ENCODE peak calls at places on chromosomes 12 and 14, in ten cellular contexts. One of them, this sample, is unnamed.
A peak's percentile ranks its signal among the peaks of the same experiment; 100 is the strongest.

GRCh38 chr12:71152838-71153237 is 5.0 kb downstream of the TSPAN8 start:
- DNase-seq in thyroid gland: no peak
- DNase-seq in left lung: no peak
- DNase-seq in effector memory CD4-positive, alpha-beta T cell: no peak
- DNase-seq in HepG2: no peak
- DNase-seq in uterus: no peak
- DNase-seq in GM23248: no peak
- DNase-seq in thoracic aorta: no peak
- DNase-seq in psoas muscle: no peak
- DNase-seq in left ventricle myocardium inferior: no peak
- DNase-seq in this sample: no peak

GRCh38 chr14:90274019-90274418 is 17.7 kb downstream of the PSMC1 start:
- DNase-seq in HepG2: no peak
- DNase-seq in uterus: no peak
- DNase-seq in thyroid gland: no peak
- DNase-seq in GM23248: peak; percentile 38
- DNase-seq in left ventricle myocardium inferior: no peak
- DNase-seq in left lung: no peak
- DNase-seq in effector memory CD4-positive, alpha-beta T cell: no peak
- DNase-seq in psoas muscle: no peak
- DNase-seq in thoracic aorta: no peak
- DNase-seq in this sample: no peak

GRCh38 chr14:96748371-96748770 is 48.8 kb upstream of the VRK1 start:
- DNase-seq in HepG2: no peak
- DNase-seq in uterus: no peak
- DNase-seq in left lung: no peak
- DNase-seq in thoracic aorta: no peak
- DNase-seq in thyroid gland: no peak
- DNase-seq in left ventricle myocardium inferior: no peak
- DNase-seq in GM23248: no peak
- DNase-seq in effector memory CD4-positive, alpha-beta T cell: no peak
- DNase-seq in psoas muscle: no peak
- DNase-seq in this sample: no peak

GRCh38 chr12:13024151-13024946 is 19.8 kb upstream of the FAM234B start:
- DNase-seq in left ventricle myocardium inferior: no peak
- DNase-seq in HepG2: peak; percentile 11
- DNase-seq in uterus: no peak
- DNase-seq in psoas muscle: no peak
- DNase-seq in left lung: no peak
- DNase-seq in effector memory CD4-positive, alpha-beta T cell: no peak
- DNase-seq in thoracic aorta: no peak
- DNase-seq in thyroid gland: peak; percentile 34
- DNase-seq in GM23248: peak; percentile 90
- DNase-seq in this sample: no peak

GRCh38 chr14:34220921-34221320 is 241.1 kb downstream of the SPTSSA start:
- DNase-seq in left lung: no peak
- DNase-seq in HepG2: no peak
- DNase-seq in GM23248: no peak
- DNase-seq in uterus: no peak
- DNase-seq in thyroid gland: no peak
- DNase-seq in thoracic aorta: no peak
- DNase-seq in psoas muscle: no peak
- DNase-seq in effector memory CD4-positive, alpha-beta T cell: no peak
- DNase-seq in left ventricle myocardium inferior: no peak
- DNase-seq in this sample: no peak

GRCh38 chr14:55733609-55734008 is 153.6 kb downstream of the KTN1 start:
- DNase-seq in left ventricle myocardium inferior: no peak
- DNase-seq in uterus: no peak
- DNase-seq in effector memory CD4-positive, alpha-beta T cell: no peak
- DNase-seq in left lung: no peak
- DNase-seq in thyroid gland: no peak
- DNase-seq in thoracic aorta: no peak
- DNase-seq in psoas muscle: no peak
- DNase-seq in GM23248: no peak
- DNase-seq in HepG2: no peak
- DNase-seq in this sample: no peak

GRCh38 chr12:45170456-45171042 is 45.3 kb upstream of the ANO6 start:
- DNase-seq in left ventricle myocardium inferior: peak; percentile 78
- DNase-seq in thoracic aorta: peak; percentile 22
- DNase-seq in uterus: peak; percentile 53
- DNase-seq in left lung: no peak
- DNase-seq in HepG2: peak; percentile 62
- DNase-seq in GM23248: peak; percentile 82
- DNase-seq in effector memory CD4-positive, alpha-beta T cell: peak; percentile 36
- DNase-seq in psoas muscle: peak; percentile 86
- DNase-seq in thyroid gland: peak; percentile 86
- DNase-seq in this sample: peak; percentile 71

GRCh38 chr14:55333785-55334485 is 62.7 kb downstream of the FBXO34 start:
- DNase-seq in left ventricle myocardium inferior: no peak
- DNase-seq in effector memory CD4-positive, alpha-beta T cell: no peak
- DNase-seq in uterus: no peak
- DNase-seq in GM23248: no peak
- DNase-seq in thoracic aorta: no peak
- DNase-seq in HepG2: no peak
- DNase-seq in thyroid gland: no peak
- DNase-seq in psoas muscle: no peak
- DNase-seq in left lung: no peak
- DNase-seq in this sample: no peak

GRCh38 chr12:122013136-122013535 is 8.5 kb upstream of the BCL7A start:
- DNase-seq in psoas muscle: no peak
- DNase-seq in left ventricle myocardium inferior: no peak
- DNase-seq in thyroid gland: no peak
- DNase-seq in uterus: no peak
- DNase-seq in effector memory CD4-positive, alpha-beta T cell: no peak
- DNase-seq in left lung: no peak
- DNase-seq in thoracic aorta: no peak
- DNase-seq in HepG2: no peak
- DNase-seq in GM23248: no peak
- DNase-seq in this sample: no peak

GRCh38 chr12:115155665-115156645 is 472.0 kb upstream of the TBX3 start:
- DNase-seq in left ventricle myocardium inferior: no peak
- DNase-seq in GM23248: peak; percentile 95
- DNase-seq in HepG2: no peak
- DNase-seq in thyroid gland: no peak
- DNase-seq in thoracic aorta: no peak
- DNase-seq in psoas muscle: no peak
- DNase-seq in uterus: no peak
- DNase-seq in left lung: no peak
- DNase-seq in effector memory CD4-positive, alpha-beta T cell: no peak
- DNase-seq in this sample: no peak

GRCh38 chr14:99725774-99726537 is 41.9 kb downstream of the CYP46A1 start:
- DNase-seq in GM23248: no peak
- DNase-seq in thoracic aorta: no peak
- DNase-seq in effector memory CD4-positive, alpha-beta T cell: no peak
- DNase-seq in HepG2: no peak
- DNase-seq in thyroid gland: peak; percentile 82
- DNase-seq in psoas muscle: no peak
- DNase-seq in uterus: no peak
- DNase-seq in left ventricle myocardium inferior: no peak
- DNase-seq in left lung: peak; percentile 53
- DNase-seq in this sample: no peak

GRCh38 chr14:99724939-99725773 is 41.1 kb downstream of the CYP46A1 start:
- DNase-seq in thyroid gland: no peak
- DNase-seq in thoracic aorta: no peak
- DNase-seq in effector memory CD4-positive, alpha-beta T cell: no peak
- DNase-seq in HepG2: no peak
- DNase-seq in left ventricle myocardium inferior: no peak
- DNase-seq in uterus: no peak
- DNase-seq in psoas muscle: no peak
- DNase-seq in GM23248: no peak
- DNase-seq in left lung: peak; percentile 49
- DNase-seq in this sample: no peak

GRCh38 chr14:99728231-99728920 is 44.3 kb downstream of the CYP46A1 start:
- DNase-seq in uterus: no peak
- DNase-seq in left ventricle myocardium inferior: peak; percentile 7
- DNase-seq in thoracic aorta: no peak
- DNase-seq in HepG2: no peak
- DNase-seq in psoas muscle: no peak
- DNase-seq in thyroid gland: no peak
- DNase-seq in effector memory CD4-positive, alpha-beta T cell: no peak
- DNase-seq in left lung: peak; percentile 67
- DNase-seq in GM23248: no peak
- DNase-seq in this sample: peak; percentile 18

GRCh38 chr14:99727096-99727870 is 43.2 kb downstream of the CYP46A1 start:
- DNase-seq in left lung: peak; percentile 53
- DNase-seq in psoas muscle: no peak
- DNase-seq in thoracic aorta: no peak
- DNase-seq in GM23248: no peak
- DNase-seq in thyroid gland: no peak
- DNase-seq in left ventricle myocardium inferior: no peak
- DNase-seq in HepG2: no peak
- DNase-seq in effector memory CD4-positive, alpha-beta T cell: no peak
- DNase-seq in uterus: no peak
- DNase-seq in this sample: peak; percentile 19

GRCh38 chr14:99726538-99727095 is 42.5 kb downstream of the CYP46A1 start:
- DNase-seq in thyroid gland: no peak
- DNase-seq in GM23248: no peak
- DNase-seq in uterus: no peak
- DNase-seq in thoracic aorta: no peak
- DNase-seq in effector memory CD4-positive, alpha-beta T cell: no peak
- DNase-seq in psoas muscle: no peak
- DNase-seq in HepG2: no peak
- DNase-seq in left lung: peak; percentile 76
- DNase-seq in left ventricle myocardium inferior: no peak
- DNase-seq in this sample: no peak
- H3K4me3 ChIP-seq in thyroid gland: no peak overlapping the region
- H3K4me3 ChIP-seq in GM23248: no peak overlapping the region
- H3K4me3 ChIP-seq in uterus: no peak overlapping the region
- H3K4me3 ChIP-seq in thoracic aorta: no peak overlapping the region
- H3K4me3 ChIP-seq in effector memory CD4-positive, alpha-beta T cell: no peak overlapping the region
- H3K4me3 ChIP-seq in psoas muscle: no peak overlapping the region
- H3K4me3 ChIP-seq in HepG2: no peak overlapping the region
- H3K4me3 ChIP-seq in left lung: no peak overlapping the region
- H3K4me3 ChIP-seq in left ventricle myocardium inferior: no peak overlapping the region
- H3K4me3 ChIP-seq in this sample: no peak overlapping the region

GRCh38 chr14:30362369-30363218 is 196.4 kb upstream of the G2E3 start:
- DNase-seq in thyroid gland: no peak
- DNase-seq in uterus: no peak
- DNase-seq in thoracic aorta: no peak
- DNase-seq in psoas muscle: no peak
- DNase-seq in effector memory CD4-positive, alpha-beta T cell: no peak
- DNase-seq in left ventricle myocardium inferior: no peak
- DNase-seq in left lung: no peak
- DNase-seq in HepG2: no peak
- DNase-seq in GM23248: no peak
- DNase-seq in this sample: no peak
- H3K27ac ChIP-seq in thyroid gland: no peak overlapping the region
- H3K27ac ChIP-seq in uterus: no peak overlapping the region
- H3K27ac ChIP-seq in thoracic aorta: no peak overlapping the region
- H3K27ac ChIP-seq in psoas muscle: no peak overlapping the region
- H3K27ac ChIP-seq in effector memory CD4-positive, alpha-beta T cell: no peak overlapping the region
- H3K27ac ChIP-seq in left ventricle myocardium inferior: no peak overlapping the region
- H3K27ac ChIP-seq in left lung: no peak overlapping the region
- H3K27ac ChIP-seq in HepG2: no peak overlapping the region
- H3K27ac ChIP-seq in GM23248: no peak overlapping the region
- H3K27ac ChIP-seq in this sample: no peak overlapping the region

GRCh38 chr12:48933664-48934311 is 8.5 kb upstream of the FKBP11 start:
- DNase-seq in thyroid gland: no peak
- DNase-seq in uterus: no peak
- DNase-seq in GM23248: no peak
- DNase-seq in thoracic aorta: no peak
- DNase-seq in psoas muscle: no peak
- DNase-seq in left ventricle myocardium inferior: no peak
- DNase-seq in effector memory CD4-positive, alpha-beta T cell: peak; percentile 38
- DNase-seq in left lung: no peak
- DNase-seq in HepG2: no peak
- DNase-seq in this sample: no peak
- H3K4me3 ChIP-seq in thyroid gland: no peak overlapping the region
- H3K4me3 ChIP-seq in uterus: no peak overlapping the region
- H3K4me3 ChIP-seq in GM23248: no peak overlapping the region
- H3K4me3 ChIP-seq in thoracic aorta: no peak overlapping the region
- H3K4me3 ChIP-seq in psoas muscle: no peak overlapping the region
- H3K4me3 ChIP-seq in left ventricle myocardium inferior: no peak overlapping the region
- H3K4me3 ChIP-seq in effector memory CD4-positive, alpha-beta T cell: no peak overlapping the region
- H3K4me3 ChIP-seq in left lung: no peak overlapping the region
- H3K4me3 ChIP-seq in HepG2: no peak overlapping the region
- H3K4me3 ChIP-seq in this sample: no peak overlapping the region

DNA sequence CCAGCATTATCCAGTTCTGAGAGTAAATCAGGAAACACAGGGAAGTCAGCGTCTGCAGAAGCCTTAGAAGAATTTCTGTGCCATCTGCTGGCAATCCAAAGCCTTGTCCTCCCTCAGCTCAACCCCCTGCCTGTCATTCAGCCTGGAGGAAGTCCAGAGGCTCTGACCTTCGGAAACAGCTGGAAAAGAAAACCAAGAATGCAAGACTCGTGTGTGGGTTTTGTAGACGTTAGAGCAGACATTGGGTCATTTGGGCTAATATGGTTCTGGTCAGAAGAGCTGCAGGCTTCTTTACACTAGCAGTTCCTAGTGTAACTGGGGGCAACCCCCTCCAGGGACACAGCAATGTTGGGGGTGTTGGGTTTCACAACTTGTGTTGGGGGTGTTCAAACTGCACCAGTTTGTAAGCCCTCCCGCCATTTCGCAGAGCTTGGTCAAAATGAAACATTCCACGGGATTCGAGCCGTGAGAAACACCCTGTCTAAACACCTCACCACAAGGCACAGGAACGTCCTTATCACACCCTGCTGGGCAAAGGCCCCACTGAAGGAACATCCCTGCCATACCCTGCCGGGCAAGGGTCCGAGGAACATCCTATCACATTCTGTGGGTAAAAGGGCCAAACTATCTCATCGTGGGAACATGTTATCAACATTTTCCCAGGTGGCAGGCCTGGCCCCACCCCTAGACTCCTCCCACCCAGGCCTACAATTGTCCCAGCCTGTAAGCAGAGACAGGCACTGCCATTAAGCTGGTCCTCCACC is 21.0 kb upstream of the SERPINA4 start:
- DNase-seq in GM23248: peak; percentile 13
- DNase-seq in thoracic aorta: no peak
- DNase-seq in psoas muscle: no peak
- DNase-seq in uterus: no peak
- DNase-seq in HepG2: peak; percentile 69
- DNase-seq in left ventricle myocardium inferior: no peak
- DNase-seq in left lung: no peak
- DNase-seq in effector memory CD4-positive, alpha-beta T cell: no peak
- DNase-seq in thyroid gland: no peak
- DNase-seq in this sample: no peak
- H3K27ac ChIP-seq in GM23248: no peak overlapping the region
- H3K27ac ChIP-seq in thoracic aorta: no peak overlapping the region
- H3K27ac ChIP-seq in psoas muscle: no peak overlapping the region
- H3K27ac ChIP-seq in uterus: no peak overlapping the region
- H3K27ac ChIP-seq in HepG2: peak overlapping the region; percentile 20
- H3K27ac ChIP-seq in left ventricle myocardium inferior: no peak overlapping the region
- H3K27ac ChIP-seq in left lung: no peak overlapping the region
- H3K27ac ChIP-seq in effector memory CD4-positive, alpha-beta T cell: no peak overlapping the region
- H3K27ac ChIP-seq in thyroid gland: no peak overlapping the region
- H3K27ac ChIP-seq in this sample: no peak overlapping the region

This sample was measured in tibial artery.